ENCODE peak calls at places on chromosomes 7 and 10, in eight cellular contexts. A, Z, L, W, Q, N, P and R are unnamed samples.

GRCh38 chr10:92849576-92850090 is 1.3 kb downstream of the EXOC6 start:
- DNase-seq in A (no peak), Z (no peak), L (no peak), W (peak), Q (no peak), N (no peak), P (no peak), R (no peak)

GRCh38 chr7:78620931-78621330 is 822.4 kb downstream of the PHTF2 start:
- DNase-seq in A (no peak), Z (peak), L (no peak), W (peak), Q (no peak), N (no peak), P (no peak), R (no peak)

GRCh38 chr10:128242641-128243040 is 116.4 kb upstream of the MKI67 start:
- DNase-seq in A (no peak), Z (peak), L (no peak), W (no peak), Q (no peak), N (no peak), P (peak), R (no peak)

GRCh38 chr10:89644967-89645741 is at the start of gene PANK1:
- DNase-seq in A (peak), Z (peak), L (peak), W (peak), Q (peak), N (no peak), P (peak), R (peak)

GRCh38 chr7:26180792-26181198 is 19.8 kb downstream of the HNRNPA2B1 start:
- DNase-seq in A (no peak), Z (no peak), L (no peak), W (no peak), Q (no peak), N (no peak), P (no peak), R (no peak)

GRCh38 chr10:6203331-6204062 is 765 bp downstream of the PFKFB3 start:
- DNase-seq in A (peak), Z (peak), L (no peak), W (peak), Q (peak), N (no peak), P (peak), R (peak)

GRCh38 chr7:36598056-36598675 is 126.1 kb downstream of the AOAH start:
- DNase-seq in A (no peak), Z (no peak), L (no peak), W (no peak), Q (no peak), N (no peak), P (no peak), R (no peak)

GRCh38 chr7:3691478-3692151 is 390.6 kb downstream of the SDK1 start:
- DNase-seq in A (no peak), Z (peak), L (no peak), W (no peak), Q (no peak), N (no peak), P (no peak), R (no peak)

GRCh38 chr10:34397324-34397723 is 417.8 kb downstream of the PARD3 start:
- DNase-seq in A (no peak), Z (no peak), L (no peak), W (no peak), Q (no peak), N (no peak), P (no peak), R (no peak)

GRCh38 chr10:104762793-104763192 is 121.7 kb downstream of the SORCS3 start:
- DNase-seq in A (no peak), Z (no peak), L (no peak), W (no peak), Q (no peak), N (no peak), P (no peak), R (no peak)

DNA sequence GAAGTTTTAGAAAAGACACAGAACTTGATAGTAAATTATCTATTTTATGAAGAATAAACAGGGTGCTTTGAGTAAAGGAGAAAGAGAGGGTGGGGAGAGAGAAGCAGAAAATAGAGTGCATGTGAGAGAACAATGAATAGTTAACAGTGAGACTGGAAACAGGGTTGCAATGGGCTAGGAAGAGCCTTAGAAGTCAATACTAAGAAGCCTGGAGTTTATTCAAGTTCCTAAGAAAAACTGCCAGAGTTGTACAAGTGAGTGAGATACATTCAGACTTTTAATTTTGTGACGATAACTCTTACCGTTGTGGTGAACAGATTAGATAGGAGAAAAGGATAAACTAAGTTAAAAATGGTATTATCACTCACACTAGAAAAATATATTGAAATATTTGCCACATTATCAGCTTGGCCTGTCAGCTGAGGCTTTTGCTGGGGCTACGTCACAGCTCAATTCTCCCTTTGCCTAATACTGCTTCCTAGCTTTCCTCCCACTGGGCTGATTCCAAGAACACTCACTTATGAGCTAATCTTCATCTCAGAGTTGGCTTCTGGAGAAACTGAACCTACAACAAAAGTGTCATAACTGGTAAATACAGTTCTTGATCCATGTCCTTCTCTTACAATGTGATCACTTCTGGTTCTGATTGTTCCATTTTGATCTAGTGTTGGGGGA is 92.7 kb downstream of the SEMA3D start:
- DNase-seq in A (peak), Z (no peak), L (no peak), W (no peak), Q (no peak), N (no peak), P (no peak), R (no peak)
- TF ChIP-seq POLR2AphosphoS5 in A (no peak), Z (no peak), L (no peak), W (no peak), Q (no peak), N (no peak), P (no peak), R (no peak)

GRCh38 chr7:34091330-34091917 is 186.1 kb downstream of the BMPER start:
- DNase-seq in A (no peak), Z (peak), L (no peak), W (peak), Q (no peak), N (no peak), P (peak), R (no peak)
- TF ChIP-seq CTCF in A (no peak), Z (peak), L (peak), W (peak), Q (peak), N (peak), P (peak), R (no peak)

DNA sequence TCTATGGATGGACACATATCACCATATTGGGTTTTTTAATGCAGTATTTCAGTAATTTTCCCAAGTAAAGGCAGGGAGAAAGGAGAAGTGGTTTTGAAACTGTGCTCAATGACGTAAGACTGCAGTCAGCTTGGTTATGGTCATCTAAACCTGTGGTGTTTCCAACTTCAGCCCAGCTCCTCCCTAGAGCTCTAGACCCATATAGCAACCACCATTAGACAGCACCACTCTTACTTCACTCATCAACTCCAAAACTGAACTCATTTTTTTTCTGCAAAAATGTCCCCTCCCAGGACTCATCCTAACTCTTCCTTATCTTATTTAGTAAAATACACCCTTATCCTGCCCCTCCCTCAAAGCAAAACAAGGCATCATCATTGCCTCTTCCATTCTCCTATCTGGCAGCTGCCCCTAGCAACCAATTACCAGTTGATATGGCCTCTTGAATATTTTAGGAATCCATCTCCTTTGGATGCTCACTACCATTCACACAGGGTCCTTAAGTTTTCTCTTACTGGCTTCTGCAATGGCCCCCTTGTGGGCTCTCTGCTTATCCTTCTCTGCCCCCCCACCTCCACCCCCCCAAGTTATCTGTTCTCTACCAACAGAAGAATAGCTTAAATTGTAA is 1.5 kb upstream of the RALA start:
- DNase-seq in A (no peak), Z (no peak), L (no peak), W (no peak), Q (no peak), N (no peak), P (no peak), R (no peak)
- TF ChIP-seq POLR2AphosphoS5 in A (no peak), Z (no peak), L (no peak), W (no peak), Q (no peak), N (no peak), P (no peak), R (no peak)

DNA sequence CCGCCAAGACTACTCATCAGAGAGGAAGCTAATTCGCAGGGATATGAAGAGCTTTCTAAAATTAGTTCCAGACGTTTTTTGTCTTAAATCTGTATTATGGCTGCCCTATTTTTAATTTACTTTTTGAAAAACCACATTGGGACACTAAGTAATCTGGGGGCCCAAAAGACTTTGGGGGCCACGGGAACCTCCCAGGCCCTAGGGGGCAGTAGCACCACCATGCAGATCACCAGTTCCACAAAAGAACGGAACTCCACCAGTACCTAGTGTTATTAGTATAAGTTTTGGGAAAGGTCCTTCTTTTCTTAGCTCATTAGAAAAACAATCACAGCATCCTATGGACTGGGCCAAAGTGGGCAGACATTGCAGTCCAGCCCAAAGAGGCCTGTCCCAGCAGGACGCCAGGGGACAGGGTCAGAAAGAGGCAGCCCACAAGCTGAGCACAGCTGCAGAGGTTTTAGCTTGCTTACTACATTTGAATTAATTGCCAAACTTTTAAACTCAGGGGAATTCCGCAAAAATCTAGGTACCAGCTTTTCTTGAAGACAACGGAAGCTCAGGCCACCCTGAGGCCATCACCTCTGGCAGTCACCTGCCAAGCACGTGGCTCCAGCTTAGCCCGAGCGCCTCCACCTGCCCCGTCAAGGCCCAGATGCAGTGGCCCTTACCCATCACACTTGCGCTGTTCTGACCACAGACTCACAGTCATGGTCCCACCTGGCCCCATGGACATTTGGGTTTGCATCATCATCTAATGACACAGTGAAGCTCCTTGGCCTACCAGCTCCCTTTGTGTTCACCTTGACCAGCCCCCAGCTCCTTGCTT is 74.8 kb downstream of the PARP12 start:
- DNase-seq in A (no peak), Z (no peak), L (no peak), W (no peak), Q (no peak), N (no peak), P (no peak), R (no peak)
- TF ChIP-seq CTCF in A (no peak), Z (peak), L (no peak), W (no peak), Q (no peak), N (no peak), P (peak), R (no peak)